ENCODE peak calls at places on chromosome 20, in five cellular contexts. Z, C, Q, P and S are unnamed samples.

GRCh38 chr20:57241592-57241991 is 24.8 kb downstream of the BMP7 start:
- DNase-seq in Z (no peak), C (no peak), Q (no peak), P (no peak), S (no peak)

GRCh38 chr20:9571783-9572182 is 57.4 kb downstream of the LAMP5 start:
- DNase-seq in Z (no peak), C (no peak), Q (no peak), P (no peak), S (no peak)

GRCh38 chr20:58389324-58389967 is 417 bp downstream of the VAPB start:
- DNase-seq in Z (no peak), C (no peak), Q (peak; percentile 40), P (no peak), S (no peak)

GRCh38 chr20:39576786-39577185 is 614.6 kb downstream of the DHX35 start:
- DNase-seq in Z (no peak), C (no peak), Q (peak; percentile 22), P (no peak), S (no peak)

GRCh38 chr20:8918145-8918544 is 150.7 kb upstream of the PLCB4 start:
- DNase-seq in Z (no peak), C (no peak), Q (no peak), P (no peak), S (no peak)

GRCh38 chr20:25336561-25337422 is 53.8 kb downstream of the ABHD12 start:
- DNase-seq in Z (no peak), C (no peak), Q (peak; percentile 21), P (no peak), S (no peak)

GRCh38 chr20:63698739-63699465 is 2.5 kb downstream of the TNFRSF6B start:
- DNase-seq in Z (peak; percentile 61), C (peak; percentile 83), Q (peak; percentile 95), P (peak; percentile 60), S (peak; percentile 70)

GRCh38 chr20:61387204-61387958 is 135.3 kb downstream of the CDH4 start:
- DNase-seq in Z (no peak), C (no peak), Q (peak; percentile 12), P (no peak), S (peak; percentile 25)

GRCh38 chr20:60589624-60590023 is 631.4 kb downstream of the CDH26 start:
- DNase-seq in Z (no peak), C (no peak), Q (peak; percentile 1), P (no peak), S (peak; percentile 3)

GRCh38 chr20:3871549-3872265 is 17.5 kb upstream of the PANK2 start:
- DNase-seq in Z (no peak), C (no peak), Q (no peak), P (no peak), S (no peak)

GRCh38 chr20:62547364-62547763 is 71.6 kb upstream of the GATA5 start:
- DNase-seq in Z (no peak), C (no peak), Q (no peak), P (no peak), S (no peak)

GRCh38 chr20:5973172-5973571 is 22.7 kb downstream of the MCM8 start:
- DNase-seq in Z (no peak), C (no peak), Q (peak; percentile 89), P (no peak), S (no peak)

GRCh38 chr20:50583422-50584150 is 73.4 kb downstream of the PTPN1 start:
- DNase-seq in Z (no peak), C (no peak), Q (no peak), P (no peak), S (no peak)

GRCh38 chr20:1242530-1242929 is 16.7 kb downstream of the RAD21L1 start:
- DNase-seq in Z (no peak), C (no peak), Q (peak; percentile 92), P (no peak), S (peak; percentile 56)

GRCh38 chr20:62602550-62602949 is 39.8 kb upstream of the SLCO4A1 start:
- DNase-seq in Z (no peak), C (peak; percentile 60), Q (no peak), P (no peak), S (no peak)

GRCh38 chr20:51758978-51759544 is 9.1 kb downstream of the ATP9A start:
- DNase-seq in Z (peak; percentile 39), C (peak; percentile 62), Q (no peak), P (no peak), S (no peak)

GRCh38 chr20:62587757-62588402 is 54.4 kb upstream of the SLCO4A1 start:
- DNase-seq in Z (no peak), C (no peak), Q (peak; percentile 18), P (no peak), S (no peak)

GRCh38 chr20:10134176-10134575 is 84.5 kb upstream of the SNAP25 start:
- DNase-seq in Z (no peak), C (no peak), Q (no peak), P (no peak), S (no peak)

GRCh38 chr20:41365785-41366545 is 653 bp downstream of the EMILIN3 start:
- DNase-seq in Z (peak; percentile 26), C (no peak), Q (no peak), P (no peak), S (no peak)
- H3K4me3 ChIP-seq in Z (peak overlapping the region; percentile 58), C (peak overlapping the region; percentile 53), Q (peak overlapping the region; percentile 22), P (peak overlapping the region; percentile 30), S (peak overlapping the region; percentile 36)

GRCh38 chr20:49281059-49281912 is 3.4 kb upstream of the ZNFX1 start:
- DNase-seq in Z (no peak), C (no peak), Q (peak; percentile 60), P (no peak), S (no peak)
- H3K4me3 ChIP-seq in Z (no peak overlapping the region), C (peak overlapping the region; percentile 84), Q (peak overlapping the region; percentile 2), P (no peak overlapping the region), S (peak overlapping the region; percentile 98)

DNA sequence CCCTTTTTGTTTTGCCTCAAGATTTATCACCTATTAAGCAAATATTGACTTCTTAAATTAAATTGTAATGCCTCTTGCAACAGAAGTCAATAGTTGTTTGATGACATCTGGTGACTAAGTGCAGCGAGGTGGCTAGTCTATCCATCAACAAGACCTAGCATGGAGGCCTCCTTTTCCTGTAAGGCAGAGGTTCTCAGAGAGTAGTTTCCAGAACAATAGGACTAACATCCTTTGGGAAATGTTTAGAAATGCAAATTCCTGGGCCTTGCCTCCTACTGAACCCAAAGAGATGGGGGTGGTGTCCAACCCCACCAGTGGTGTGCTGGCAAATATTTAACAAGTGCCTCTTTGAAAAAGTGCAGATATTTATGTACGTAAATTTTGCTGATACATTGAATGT is 143.7 kb downstream of the SCP2D1 start:
- DNase-seq in Z (no peak), C (no peak), Q (no peak), P (no peak), S (no peak)
- H3K4me3 ChIP-seq in Z (no peak overlapping the region), C (no peak overlapping the region), Q (no peak overlapping the region), P (no peak overlapping the region), S (no peak overlapping the region)

GRCh38 chr20:59577037-59577808 is 27.1 kb upstream of the PHACTR3 start:
- DNase-seq in Z (no peak), C (no peak), Q (no peak), P (no peak), S (no peak)
- H3K4me3 ChIP-seq in Z (peak overlapping the region; percentile 55), C (no peak overlapping the region), Q (no peak overlapping the region), P (peak overlapping the region; percentile 24), S (no peak overlapping the region)

DNA sequence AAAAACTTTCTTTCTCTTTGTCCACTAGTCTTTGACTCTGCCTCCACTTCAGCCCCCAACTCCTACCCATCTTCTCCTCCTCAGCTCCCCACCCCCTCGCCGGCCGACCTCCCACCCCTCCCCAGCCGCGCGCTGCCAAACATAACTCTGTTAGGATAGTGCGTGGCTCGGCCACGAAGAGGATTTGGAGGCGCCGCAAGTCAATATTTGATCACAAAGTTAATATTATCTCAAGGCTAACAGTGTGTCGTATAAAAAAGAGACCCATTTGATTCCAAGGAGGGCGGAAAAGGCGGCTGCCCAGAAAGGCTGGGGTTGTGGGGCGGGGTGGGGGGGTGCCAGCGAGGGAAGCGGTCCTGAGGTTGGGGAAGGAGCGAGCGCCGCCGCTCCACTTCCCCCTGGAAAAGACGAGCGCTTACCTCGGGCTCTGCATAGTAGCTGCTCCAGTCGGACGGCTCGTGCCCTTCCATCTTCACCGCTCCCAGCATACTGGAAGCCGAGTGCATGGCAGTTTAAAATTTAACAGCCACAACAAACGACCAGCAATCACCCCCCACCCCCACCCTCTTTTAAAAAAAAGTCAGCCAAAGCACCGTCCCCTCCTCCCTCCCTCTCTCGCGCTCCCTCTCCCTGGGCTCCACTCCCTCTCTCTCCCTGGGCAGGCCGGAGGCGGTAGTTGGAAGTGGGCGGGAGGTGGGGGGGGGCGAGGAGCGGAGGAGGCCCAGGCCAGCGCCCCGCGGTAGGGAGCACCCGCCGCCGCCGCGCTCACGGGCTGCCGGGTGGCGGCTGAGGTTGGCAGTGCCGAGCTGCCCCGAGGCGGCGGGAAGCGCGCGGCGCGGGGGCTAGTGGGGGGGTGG is at the start of gene FOXA2:
- DNase-seq in Z (no peak), C (no peak), Q (no peak), P (no peak), S (no peak)
- H3K4me3 ChIP-seq in Z (peak within 1 kb of the TSS; percentile 15), C (peak within 1 kb of the TSS; percentile 49), Q (no peak within 1 kb of the TSS), P (peak within 1 kb of the TSS; percentile 7), S (peak within 1 kb of the TSS; percentile 18)

GRCh38 chr20:34871320-34871926 is 1.2 kb downstream of the GGT7 start:
- DNase-seq in Z (no peak), C (no peak), Q (no peak), P (no peak), S (no peak)
- H3K4me3 ChIP-seq in Z (peak overlapping the region; percentile 79), C (peak overlapping the region; percentile 81), Q (peak overlapping the region; percentile 58), P (peak overlapping the region; percentile 57), S (peak overlapping the region; percentile 77)

DNA sequence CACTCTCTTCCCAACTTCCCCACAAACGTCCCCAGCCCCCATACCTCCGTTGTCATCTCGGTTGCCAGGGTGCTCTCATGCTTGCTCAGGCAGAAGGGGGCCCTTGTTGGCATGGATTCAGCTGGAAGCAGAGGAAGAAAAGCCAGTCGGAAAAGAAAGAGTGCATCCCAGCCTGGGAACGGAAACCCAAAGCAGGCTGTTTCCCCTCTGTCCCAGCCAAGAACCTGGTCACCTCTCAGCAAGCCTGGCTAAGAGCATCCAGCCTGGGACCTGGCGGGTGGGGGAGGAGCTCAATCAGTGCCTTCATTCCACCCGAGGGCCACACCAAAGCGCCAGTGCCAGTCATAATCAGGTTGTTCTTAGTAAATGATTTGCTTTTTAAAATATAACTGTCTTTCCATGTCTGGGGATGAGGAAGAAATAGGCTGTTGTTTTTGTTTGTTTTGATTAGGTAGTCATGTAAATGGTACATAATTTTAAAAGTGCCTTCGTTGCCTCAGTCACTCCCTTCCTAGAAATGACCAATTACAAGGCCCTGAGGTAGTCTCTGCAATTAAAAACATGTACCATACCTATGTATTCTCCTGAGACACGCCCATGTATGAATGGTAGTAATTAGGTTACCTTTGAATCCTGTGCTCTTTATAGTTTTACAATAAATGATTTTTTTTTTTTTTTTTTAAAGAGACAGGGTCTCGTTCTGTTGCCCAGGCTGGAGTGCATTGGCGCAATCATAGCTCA is 21.1 kb downstream of the CHMP4B start:
- DNase-seq in Z (peak; percentile 52), C (no peak), Q (peak; percentile 52), P (peak; percentile 24), S (no peak)
- H3K4me3 ChIP-seq in Z (no peak overlapping the region), C (no peak overlapping the region), Q (no peak overlapping the region), P (no peak overlapping the region), S (no peak overlapping the region)

GRCh38 chr20:31712564-31713311 is 9.9 kb downstream of the BCL2L1 start:
- DNase-seq in Z (peak; percentile 93), C (peak; percentile 90), Q (peak; percentile 97), P (peak; percentile 69), S (peak; percentile 84)
- H3K4me3 ChIP-seq in Z (peak overlapping the region; percentile 35), C (peak overlapping the region; percentile 53), Q (no peak overlapping the region), P (no peak overlapping the region), S (peak overlapping the region; percentile 27)